ENCODE peak calls at places on chromosomes 6 and 20, in six cellular contexts. U is breast epithelium, G is lower leg skin, L is ovary, D is tibial nerve, X is GM12891. F is an unnamed sample.

GRCh38 chr6:112038756-112039430 is 15.0 kb upstream of the CCN6 start:
- DNase-seq in U (no peak), G (peak), D (no peak), X (no peak), L (no peak), F (no peak)

GRCh38 chr20:45090481-45090880 is 10.4 kb downstream of the KCNS1 start:
- DNase-seq in G (no peak), L (no peak), U (no peak), X (no peak), D (no peak), F (no peak)

GRCh38 chr6:81166770-81167169 is 585.7 kb downstream of the TENT5A start:
- DNase-seq in D (no peak), L (peak), U (no peak), X (no peak), G (no peak), F (no peak)

GRCh38 chr20:39553120-39553519 is 591.0 kb downstream of the DHX35 start:
- DNase-seq in D (no peak), X (no peak), G (no peak), U (no peak), L (no peak), F (no peak)

GRCh38 chr20:40325006-40325563 is 364.0 kb downstream of the MAFB start:
- DNase-seq in D (no peak), U (no peak), G (no peak), L (no peak), X (no peak), F (no peak)

GRCh38 chr6:144528605-144529425 is 243.7 kb downstream of the UTRN start:
- DNase-seq in X (no peak), U (no peak), L (no peak), D (no peak), G (no peak), F (no peak)

GRCh38 chr20:57774111-57774880 is 64.5 kb upstream of the PMEPA1 start:
- DNase-seq in G (peak), D (no peak), X (no peak), L (peak), U (no peak), F (no peak)

GRCh38 chr6:6972456-6972855 is 135.3 kb upstream of the RREB1 start:
- DNase-seq in X (no peak), D (no peak), U (no peak), L (no peak), G (no peak), F (peak)

GRCh38 chr6:45555981-45556771 is 178.4 kb upstream of the SUPT3H start:
- DNase-seq in D (no peak), L (peak), G (no peak), X (no peak), U (no peak), F (no peak)

GRCh38 chr6:138844203-138844602 is 48.3 kb downstream of the ECT2L start:
- DNase-seq in L (peak), U (no peak), G (no peak), X (no peak), D (peak), F (no peak)

GRCh38 chr6:51299649-51300380 is 481.1 kb downstream of the TFAP2B start:
- DNase-seq in X (no peak), D (no peak), L (no peak), U (peak), G (no peak), F (no peak)

GRCh38 chr6:166757226-166758135 is 130.4 kb upstream of the RPS6KA2 start:
- DNase-seq in U (no peak), G (no peak), D (no peak), X (no peak), L (peak), F (no peak)

GRCh38 chr6:114153448-114153847 is 182.5 kb upstream of the HDAC2 start:
- DNase-seq in X (no peak), D (no peak), G (no peak), U (no peak), L (no peak), F (no peak)

GRCh38 chr6:37741757-37742400 is 44.2 kb upstream of the MDGA1 start:
- DNase-seq in G (no peak), L (no peak), X (no peak), D (no peak), U (no peak), F (no peak)

GRCh38 chr20:49247792-49248191 is 28.6 kb downstream of the DDX27 start:
- DNase-seq in L (no peak), U (no peak), D (no peak), G (no peak), X (no peak), F (no peak)

GRCh38 chr6:3341467-3341866 is 82.7 kb downstream of the PSMG4 start:
- DNase-seq in L (no peak), D (peak), X (no peak), U (no peak), G (no peak), F (peak)

DNA sequence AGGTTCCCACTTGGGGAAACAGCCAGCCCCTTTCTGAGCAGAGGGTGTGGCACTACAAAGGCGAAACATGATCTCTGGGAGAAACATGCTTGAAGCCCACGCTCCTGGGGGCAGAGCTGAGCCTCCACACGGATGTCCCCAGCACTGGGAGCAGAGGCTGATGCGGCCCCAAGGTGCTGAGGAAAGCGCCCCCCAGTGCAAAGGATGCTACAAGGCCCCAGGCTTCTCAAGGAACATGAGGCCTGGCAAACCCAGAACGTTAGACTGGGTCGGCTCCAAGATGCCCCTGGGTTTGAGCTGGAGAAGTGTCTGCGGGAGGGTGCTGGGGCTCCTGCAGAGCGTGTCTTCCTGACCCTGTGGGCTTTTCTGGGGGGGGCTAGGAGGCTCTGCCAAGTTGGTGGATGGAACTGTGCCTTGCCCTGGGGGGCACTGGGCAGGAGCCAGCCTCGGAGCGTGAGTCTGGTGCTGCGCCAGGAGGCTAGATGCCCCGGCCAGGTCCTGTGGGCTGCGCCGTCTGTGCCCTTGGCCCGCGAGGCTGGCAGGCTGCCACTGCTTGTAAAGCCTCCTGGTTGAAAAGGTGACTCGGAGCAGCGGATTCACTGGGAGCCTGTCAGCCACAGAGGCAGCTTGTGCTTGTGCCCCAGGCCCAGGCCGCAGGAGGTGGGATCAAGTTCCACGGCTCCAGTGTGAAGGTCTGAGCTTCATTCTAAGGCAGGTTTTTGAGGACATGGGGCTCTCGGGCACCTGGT is 8.1 kb downstream of the SYNJ2 start:
- DNase-seq in L (peak), G (peak), D (no peak), U (peak), X (no peak), F (peak)
- TF ChIP-seq POLR2A in L (no peak), G (no peak), D (no peak), U (no peak), X (no peak), F (no peak)

GRCh38 chr6:151325075-151326050 is 66.0 kb downstream of the ZBTB2 start:
- DNase-seq in U (no peak), D (peak), G (peak), L (peak), X (no peak), F (peak)
- TF ChIP-seq POLR2A in U (no peak), D (no peak), G (no peak), L (no peak), X (no peak), F (no peak)

DNA sequence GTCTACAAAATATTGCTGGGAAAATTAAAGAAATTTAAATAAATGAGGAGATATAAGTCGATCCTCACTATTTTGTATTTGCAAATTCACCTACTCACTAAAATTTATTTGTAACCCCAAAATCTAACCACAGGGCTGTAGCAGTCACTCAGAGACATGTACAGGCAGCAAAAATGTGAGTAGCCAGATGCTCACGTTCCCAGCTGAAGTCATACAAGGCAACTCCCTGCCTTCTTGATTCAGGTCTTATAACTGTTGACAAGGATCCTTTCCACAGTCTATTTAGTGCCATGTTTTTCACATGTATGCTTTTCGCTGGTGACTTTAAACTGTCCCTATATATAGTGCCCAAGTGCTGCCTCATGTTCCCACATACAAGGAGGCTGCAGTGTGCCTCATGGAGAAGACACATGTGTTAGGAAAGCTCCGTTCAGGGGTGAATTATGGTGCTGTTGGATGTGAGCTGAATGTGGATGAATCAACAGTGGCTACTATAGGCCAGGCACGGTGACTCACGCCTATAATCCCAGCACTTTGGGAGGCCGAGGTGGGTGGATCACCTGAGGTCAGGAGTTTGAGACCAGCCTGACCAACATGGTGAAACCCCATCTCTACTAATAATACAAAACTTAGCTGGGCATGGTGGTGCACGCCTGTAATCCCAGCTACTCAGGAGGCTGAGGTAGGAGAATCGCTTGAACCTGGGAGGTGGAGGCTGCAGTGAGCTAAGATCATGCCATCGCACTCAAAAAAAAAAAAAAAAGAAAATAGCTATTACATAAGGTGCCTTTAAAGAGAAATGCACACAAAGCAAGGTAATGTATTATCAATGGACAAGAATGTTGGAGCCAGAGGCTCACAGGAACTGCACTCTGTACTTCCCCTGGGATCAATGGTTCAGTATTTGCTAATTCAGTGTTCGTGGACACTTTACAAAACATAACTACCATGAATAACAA is 55.3 kb downstream of the STK35 start:
- DNase-seq in D (no peak), G (no peak), U (no peak), X (no peak), L (no peak), F (no peak)
- TF ChIP-seq POLR2A in D (no peak), G (no peak), U (no peak), X (no peak), L (no peak), F (no peak)

GRCh38 chr20:11051146-11051545 is 377.3 kb upstream of the JAG1 start:
- DNase-seq in G (no peak), L (no peak), D (no peak), U (no peak), X (no peak), F (no peak)

GRCh38 chr20:11053310-11053709 is 379.5 kb upstream of the JAG1 start:
- DNase-seq in U (no peak), X (no peak), D (no peak), L (no peak), G (no peak), F (no peak)

GRCh38 chr20:11047559-11047958 is 373.8 kb upstream of the JAG1 start:
- DNase-seq in L (no peak), D (no peak), U (no peak), X (no peak), G (no peak), F (no peak)

GRCh38 chr20:11048739-11049138 is 374.9 kb upstream of the JAG1 start:
- DNase-seq in U (no peak), L (no peak), X (no peak), G (no peak), D (no peak), F (no peak)

GRCh38 chr20:11050350-11050749 is 376.6 kb upstream of the JAG1 start:
- DNase-seq in L (no peak), U (no peak), D (no peak), X (no peak), G (no peak), F (no peak)
- TF ChIP-seq POLR2A in L (no peak), U (no peak), D (no peak), X (no peak), G (no peak), F (no peak)

GRCh38 chr6:11232177-11232967 is at the start of gene NEDD9:
- DNase-seq in X (peak), D (peak), G (peak), U (peak), L (peak), F (peak)
- TF ChIP-seq POLR2A in X (peak), D (peak), G (peak), U (peak), L (peak), F (peak)

DNA sequence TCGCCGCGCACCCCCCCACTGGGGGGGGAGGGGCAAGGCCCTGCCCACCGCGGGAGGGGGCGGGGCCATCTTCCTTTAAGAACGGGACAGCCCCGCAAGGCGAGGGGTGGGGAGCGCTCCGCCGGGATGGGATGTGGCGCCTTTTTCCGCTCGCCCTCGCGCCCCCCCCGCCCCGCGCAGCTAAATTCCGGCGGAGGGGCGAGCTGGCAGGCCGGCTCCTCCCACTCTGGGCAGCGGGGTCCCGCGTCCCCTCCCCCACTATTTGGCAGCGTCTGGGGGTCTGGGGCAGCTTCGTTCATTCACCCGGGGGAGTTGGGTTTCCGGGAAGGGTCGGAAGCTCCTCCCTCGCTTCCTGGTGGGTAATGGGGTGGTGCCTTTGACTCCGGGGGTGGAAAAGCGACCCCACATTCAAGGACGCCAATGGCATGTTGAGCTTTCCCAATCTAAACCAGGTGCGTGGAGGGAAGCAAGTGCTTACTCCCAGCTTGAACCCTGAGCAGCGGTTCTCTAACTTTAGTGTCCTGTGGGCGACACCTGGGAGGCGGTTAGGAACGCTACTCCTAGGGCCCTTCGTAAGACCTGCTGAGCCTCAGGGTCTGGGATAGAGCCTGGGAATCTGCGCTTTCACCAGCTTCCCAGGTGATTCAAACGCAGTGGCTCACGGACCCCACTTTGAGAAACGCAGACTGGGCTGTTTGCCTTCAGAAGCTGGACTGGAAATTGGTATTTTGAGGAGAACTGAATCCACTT is 927 bp downstream of the ASXL1 start:
- DNase-seq in G (peak), U (peak), L (peak), D (peak), X (peak), F (no peak)
- TF ChIP-seq POLR2A in G (no peak), U (no peak), L (no peak), D (peak), X (peak), F (peak)

F was measured in H54.